ENCODE peak calls at places on chromosomes 4 and X, in nine cellular contexts. W is activated CD8-positive, alpha-beta memory T cell treated with anti-CD3 and anti-CD28 coated beads, Interleukin-2, amount 50 U/mL, for 48 hours; Y is activated effector memory CD4-positive, alpha-beta T cell treated with Interleukin-2 at 50 U/mL for 16 hours; Z is activated T-cell treated with anti-CD3 and anti-CD28 coated beads, Interleukin-2, amount 50 U/mL, for 48 hours; Q is stimulated activated CD4-positive, alpha-beta T cell treated with anti-CD3 and anti-CD28 coated beads, Interleukin-15, amount 100 ng/mL, for 1 hour; T is fibroblast of mammary gland; N is putamen; A is cerebellar cortex; M is posterior vena cava. X is an unnamed sample.
A peak's percentile ranks its signal among the peaks of the same experiment; 100 is the strongest.

GRCh38 chrX:44456685-44457084 is 86.0 kb downstream of the FUNDC1 start:
- DNase-seq in M (no peak), Y (no peak), T (no peak), A (no peak), Q (no peak), Z (no peak), N (no peak), W (no peak), X (no peak)

GRCh38 chrX:4670606-4671005 is 957.2 kb upstream of the PRKX start:
- DNase-seq in N (no peak), Z (no peak), W (no peak), M (no peak), A (no peak), Y (no peak), T (no peak), Q (no peak), X (no peak)

GRCh38 chr4:41215155-41215554 is 813 bp upstream of the APBB2 start:
- DNase-seq in W (no peak), A (peak; percentile 30), N (no peak), Q (no peak), Z (no peak), Y (no peak), T (no peak), M (no peak), X (no peak)

GRCh38 chrX:28205126-28205525 is 223.9 kb upstream of the DCAF8L1 start:
- DNase-seq in W (no peak), M (no peak), Y (no peak), T (no peak), Z (no peak), A (no peak), Q (no peak), N (no peak), X (no peak)

GRCh38 chr4:37689353-37689752 is 3.2 kb upstream of the RELL1 start:
- DNase-seq in W (no peak), Z (no peak), M (no peak), Q (no peak), Y (no peak), N (no peak), T (no peak), A (no peak), X (no peak)

GRCh38 chrX:10086683-10087082 is 70.1 kb upstream of the CLCN4 start:
- DNase-seq in Z (no peak), W (no peak), A (no peak), Y (no peak), N (no peak), Q (no peak), M (no peak), T (no peak), X (no peak)

GRCh38 chr4:111945014-111945413 is 200.2 kb upstream of the FAM241A start:
- DNase-seq in A (no peak), M (no peak), N (no peak), Y (no peak), Q (no peak), W (no peak), T (no peak), Z (no peak), X (no peak)

GRCh38 chr4:70619288-70619687 is 9.3 kb upstream of the ENAM start:
- DNase-seq in Q (no peak), Y (no peak), N (no peak), A (no peak), Z (no peak), T (no peak), M (no peak), W (no peak), X (peak; percentile 38)

GRCh38 chr4:173835863-173836262 is 305.8 kb upstream of the HAND2 start:
- DNase-seq in N (no peak), M (no peak), Y (no peak), A (no peak), Z (no peak), Q (no peak), W (no peak), T (peak; percentile 67), X (no peak)

GRCh38 chr4:142095886-142096605 is 459.7 kb downstream of the IL15 start:
- DNase-seq in W (no peak), Q (no peak), Z (no peak), Y (no peak), A (no peak), T (peak; percentile 97), M (no peak), N (no peak), X (peak; percentile 5)

GRCh38 chr4:74764119-74764518 is 30.2 kb downstream of the BTC start:
- DNase-seq in W (no peak), N (no peak), T (no peak), Q (no peak), M (no peak), Y (no peak), Z (no peak), A (no peak), X (no peak)

GRCh38 chrX:118974088-118974907 is at the start of gene LONRF3:
- DNase-seq in W (peak; percentile 70), N (peak; percentile 53), T (peak; percentile 42), Y (peak; percentile 54), A (peak; percentile 79), M (peak; percentile 91), Q (peak; percentile 38), Z (peak; percentile 63), X (peak; percentile 33)

GRCh38 chrX:3777416-3777815 is 64.0 kb upstream of the PRKX start:
- DNase-seq in A (no peak), N (no peak), M (no peak), W (no peak), Q (no peak), Z (no peak), T (no peak), Y (no peak), X (no peak)

GRCh38 chr4:145909331-145909730 is 29.3 kb downstream of the ZNF827 start:
- DNase-seq in Z (no peak), N (no peak), M (no peak), Y (no peak), T (peak; percentile 73), Q (no peak), W (no peak), A (peak; percentile 60), X (peak; percentile 28)

GRCh38 chr4:122710434-122711308 is 21.8 kb upstream of the BBS12 start:
- DNase-seq in N (no peak), A (no peak), Y (no peak), Z (no peak), T (peak; percentile 49), W (no peak), M (no peak), Q (no peak), X (no peak)

GRCh38 chrX:2550288-2551020 is 49.7 kb upstream of the DHRSX start:
- DNase-seq in A (no peak), N (no peak), T (no peak), Z (no peak), M (no peak), Q (no peak), W (no peak), Y (no peak), X (peak; percentile 68)

GRCh38 chr4:93814722-93815121 is 13.8 kb upstream of the ATOH1 start:
- DNase-seq in Z (no peak), Y (no peak), Q (no peak), W (no peak), A (no peak), M (no peak), N (peak; percentile 21), T (no peak), X (no peak)